ENCODE peak calls at places on chromosomes 3 and 15, in ten cellular contexts. Z is ACHN; Q is HuH-7; R is stimulated activated CD8-positive, alpha-beta memory T cell treated with anti-CD3 and anti-CD28 coated beads, Interleukin-4, amount 100 ng/mL, for 4 hours; F is EH; W is stimulated activated CD4-positive, alpha-beta T cell treated with anti-CD3 and anti-CD28 coated beads, Interleukin-2, amount 100 ng/mL, for 24 hours; J is SIG-M5; S is HFF-Myc; H is AG04450; E is GM23248. I is an unnamed sample.

GRCh38 chr3:111227216-111227615 is 155.6 kb downstream of the NECTIN3 start:
- DNase-seq in Z (no peak), Q (no peak), R (no peak), F (peak), W (no peak), J (no peak), S (no peak), H (no peak), E (peak), I (no peak)

GRCh38 chr3:70854108-70854507 is 541.7 kb upstream of the MDFIC2 start:
- DNase-seq in Z (no peak), Q (no peak), R (no peak), F (peak), W (no peak), J (no peak), S (no peak), H (no peak), E (no peak), I (no peak)

GRCh38 chr15:90062023-90062728 is 40.1 kb downstream of the IDH2 start:
- DNase-seq in Z (no peak), Q (no peak), R (no peak), F (peak), W (peak), J (no peak), S (no peak), H (no peak), E (no peak), I (no peak)

GRCh38 chr3:112395166-112395894 is 62.4 kb downstream of the CD200 start:
- DNase-seq in Z (no peak), Q (no peak), R (no peak), F (peak), W (no peak), J (no peak), S (no peak), H (peak), E (no peak), I (no peak)

GRCh38 chr3:60594025-60594424 is 657.2 kb downstream of the FHIT start:
- DNase-seq in Z (no peak), Q (no peak), R (no peak), F (no peak), W (no peak), J (no peak), S (no peak), H (peak), E (no peak), I (no peak)

GRCh38 chr3:98563661-98564281 is 29.6 kb downstream of the CPOX start:
- DNase-seq in Z (peak), Q (no peak), R (no peak), F (peak), W (no peak), J (no peak), S (peak), H (no peak), E (peak), I (no peak)

GRCh38 chr3:97961276-97961623 is 11.0 kb downstream of the RIOX2 start:
- DNase-seq in Z (no peak), Q (no peak), R (no peak), F (no peak), W (no peak), J (no peak), S (no peak), H (no peak), E (no peak), I (no peak)

GRCh38 chr3:155664922-155665695 is 79.8 kb downstream of the PLCH1 start:
- DNase-seq in Z (peak), Q (no peak), R (no peak), F (peak), W (no peak), J (no peak), S (peak), H (peak), E (peak), I (no peak)

GRCh38 chr3:184941408-184941807 is 129.4 kb downstream of the VPS8 start:
- DNase-seq in Z (no peak), Q (no peak), R (no peak), F (no peak), W (no peak), J (no peak), S (no peak), H (no peak), E (no peak), I (no peak)

GRCh38 chr3:128623762-128624176 is 26.8 kb downstream of the RPN1 start:
- DNase-seq in Z (no peak), Q (no peak), R (no peak), F (peak), W (no peak), J (no peak), S (no peak), H (peak), E (peak), I (no peak)

GRCh38 chr15:87477759-87478687 is 778.5 kb downstream of the NTRK3 start:
- DNase-seq in Z (peak), Q (no peak), R (no peak), F (peak), W (no peak), J (no peak), S (peak), H (peak), E (peak), I (no peak)

GRCh38 chr15:26882616-26883365 is 15.9 kb downstream of the GABRA5 start:
- DNase-seq in Z (no peak), Q (no peak), R (no peak), F (no peak), W (no peak), J (no peak), S (no peak), H (no peak), E (no peak), I (no peak)

GRCh38 chr3:144189044-144189443 is 217.4 kb downstream of the DIPK2A start:
- DNase-seq in Z (no peak), Q (no peak), R (no peak), F (peak), W (no peak), J (no peak), S (no peak), H (no peak), E (peak), I (no peak)

GRCh38 chr3:194443911-194444310 is 42.9 kb downstream of the ATP13A3 start:
- DNase-seq in Z (no peak), Q (no peak), R (no peak), F (peak), W (no peak), J (no peak), S (no peak), H (no peak), E (peak), I (no peak)

I was measured in activated naive CD8-positive, alpha-beta T cell treated with anti-CD3 and anti-CD28 coated beads, Interleukin-2, amount 10 ng/mL, durations not matched to agents 7 days and 5 days.